ENCODE peak calls at places on chromosomes 5 and 9, in nine cellular contexts. One of them, this sample, is unnamed.

GRCh38 chr5:6365142-6365976 is 13.0 kb downstream of the MED10 start:
- DNase-seq in stimulated activated CD8-positive, alpha-beta memory T cell treated with anti-CD3 and anti-CD28 coated beads, Interleukin-4, amount 100 ng/mL, for 24 hours: no peak
- DNase-seq in substantia nigra: no peak
- DNase-seq in ACHN: no peak
- DNase-seq in GM12892: no peak
- DNase-seq in COR-L47: no peak
- DNase-seq in nucleus accumbens: no peak
- DNase-seq in T-helper 1 cell: no peak
- DNase-seq in heart right ventricle: no peak
- DNase-seq in this sample: no peak

GRCh38 chr5:83475540-83476469 is 4.3 kb downstream of the VCAN start:
- DNase-seq in stimulated activated CD8-positive, alpha-beta memory T cell treated with anti-CD3 and anti-CD28 coated beads, Interleukin-4, amount 100 ng/mL, for 24 hours: no peak
- DNase-seq in substantia nigra: no peak
- DNase-seq in ACHN: peak; percentile 78
- DNase-seq in GM12892: no peak
- DNase-seq in COR-L47: no peak
- DNase-seq in nucleus accumbens: no peak
- DNase-seq in T-helper 1 cell: no peak
- DNase-seq in heart right ventricle: no peak
- DNase-seq in this sample: no peak

GRCh38 chr5:1214163-1214935 is 10.8 kb upstream of the SLC6A18 start:
- DNase-seq in stimulated activated CD8-positive, alpha-beta memory T cell treated with anti-CD3 and anti-CD28 coated beads, Interleukin-4, amount 100 ng/mL, for 24 hours: no peak
- DNase-seq in substantia nigra: no peak
- DNase-seq in ACHN: no peak
- DNase-seq in GM12892: no peak
- DNase-seq in COR-L47: no peak
- DNase-seq in nucleus accumbens: no peak
- DNase-seq in T-helper 1 cell: no peak
- DNase-seq in heart right ventricle: peak; percentile 2
- DNase-seq in this sample: no peak

GRCh38 chr5:134877159-134877558 is 3.0 kb downstream of the TXNDC15 start:
- DNase-seq in stimulated activated CD8-positive, alpha-beta memory T cell treated with anti-CD3 and anti-CD28 coated beads, Interleukin-4, amount 100 ng/mL, for 24 hours: no peak
- DNase-seq in substantia nigra: no peak
- DNase-seq in ACHN: no peak
- DNase-seq in GM12892: peak; percentile 42
- DNase-seq in COR-L47: no peak
- DNase-seq in nucleus accumbens: no peak
- DNase-seq in T-helper 1 cell: no peak
- DNase-seq in heart right ventricle: no peak
- DNase-seq in this sample: no peak

GRCh38 chr5:15600035-15600434 is 100.1 kb downstream of the FBXL7 start:
- DNase-seq in stimulated activated CD8-positive, alpha-beta memory T cell treated with anti-CD3 and anti-CD28 coated beads, Interleukin-4, amount 100 ng/mL, for 24 hours: no peak
- DNase-seq in substantia nigra: no peak
- DNase-seq in ACHN: no peak
- DNase-seq in GM12892: no peak
- DNase-seq in COR-L47: no peak
- DNase-seq in nucleus accumbens: no peak
- DNase-seq in T-helper 1 cell: no peak
- DNase-seq in heart right ventricle: no peak
- DNase-seq in this sample: no peak

GRCh38 chr5:142874537-142874936 is 104.4 kb downstream of the ARHGAP26 start:
- DNase-seq in stimulated activated CD8-positive, alpha-beta memory T cell treated with anti-CD3 and anti-CD28 coated beads, Interleukin-4, amount 100 ng/mL, for 24 hours: no peak
- DNase-seq in substantia nigra: no peak
- DNase-seq in ACHN: peak; percentile 51
- DNase-seq in GM12892: no peak
- DNase-seq in COR-L47: no peak
- DNase-seq in nucleus accumbens: no peak
- DNase-seq in T-helper 1 cell: no peak
- DNase-seq in heart right ventricle: peak; percentile 85
- DNase-seq in this sample: no peak

GRCh38 chr9:77585335-77585786 is 62.8 kb downstream of the GNA14 start:
- DNase-seq in stimulated activated CD8-positive, alpha-beta memory T cell treated with anti-CD3 and anti-CD28 coated beads, Interleukin-4, amount 100 ng/mL, for 24 hours: no peak
- DNase-seq in substantia nigra: no peak
- DNase-seq in ACHN: no peak
- DNase-seq in GM12892: no peak
- DNase-seq in COR-L47: no peak
- DNase-seq in nucleus accumbens: no peak
- DNase-seq in T-helper 1 cell: no peak
- DNase-seq in heart right ventricle: no peak
- DNase-seq in this sample: no peak

GRCh38 chr9:112198646-112199045 is 23.5 kb upstream of the SUSD1 start:
- DNase-seq in stimulated activated CD8-positive, alpha-beta memory T cell treated with anti-CD3 and anti-CD28 coated beads, Interleukin-4, amount 100 ng/mL, for 24 hours: no peak
- DNase-seq in substantia nigra: no peak
- DNase-seq in ACHN: no peak
- DNase-seq in GM12892: no peak
- DNase-seq in COR-L47: no peak
- DNase-seq in nucleus accumbens: no peak
- DNase-seq in T-helper 1 cell: no peak
- DNase-seq in heart right ventricle: no peak
- DNase-seq in this sample: no peak

GRCh38 chr5:169609716-169610115 is 26.1 kb downstream of the SPDL1 start:
- DNase-seq in stimulated activated CD8-positive, alpha-beta memory T cell treated with anti-CD3 and anti-CD28 coated beads, Interleukin-4, amount 100 ng/mL, for 24 hours: no peak
- DNase-seq in substantia nigra: no peak
- DNase-seq in ACHN: no peak
- DNase-seq in GM12892: no peak
- DNase-seq in COR-L47: no peak
- DNase-seq in nucleus accumbens: no peak
- DNase-seq in T-helper 1 cell: no peak
- DNase-seq in heart right ventricle: no peak
- DNase-seq in this sample: no peak

GRCh38 chr5:173968154-173968553 is 20.8 kb upstream of the C5orf47 start:
- DNase-seq in stimulated activated CD8-positive, alpha-beta memory T cell treated with anti-CD3 and anti-CD28 coated beads, Interleukin-4, amount 100 ng/mL, for 24 hours: no peak
- DNase-seq in substantia nigra: no peak
- DNase-seq in ACHN: no peak
- DNase-seq in GM12892: no peak
- DNase-seq in COR-L47: no peak
- DNase-seq in nucleus accumbens: no peak
- DNase-seq in T-helper 1 cell: no peak
- DNase-seq in heart right ventricle: no peak
- DNase-seq in this sample: no peak

GRCh38 chr5:17314907-17315471 is 97.6 kb downstream of the BASP1 start:
- DNase-seq in stimulated activated CD8-positive, alpha-beta memory T cell treated with anti-CD3 and anti-CD28 coated beads, Interleukin-4, amount 100 ng/mL, for 24 hours: no peak
- DNase-seq in substantia nigra: no peak
- DNase-seq in ACHN: no peak
- DNase-seq in GM12892: no peak
- DNase-seq in COR-L47: peak; percentile 12
- DNase-seq in nucleus accumbens: no peak
- DNase-seq in T-helper 1 cell: no peak
- DNase-seq in heart right ventricle: no peak
- DNase-seq in this sample: no peak

GRCh38 chr5:150490296-150490669 is 17.6 kb upstream of the NDST1 start:
- DNase-seq in stimulated activated CD8-positive, alpha-beta memory T cell treated with anti-CD3 and anti-CD28 coated beads, Interleukin-4, amount 100 ng/mL, for 24 hours: no peak
- DNase-seq in substantia nigra: no peak
- DNase-seq in ACHN: no peak
- DNase-seq in GM12892: no peak
- DNase-seq in COR-L47: no peak
- DNase-seq in nucleus accumbens: no peak
- DNase-seq in T-helper 1 cell: no peak
- DNase-seq in heart right ventricle: no peak
- DNase-seq in this sample: no peak

GRCh38 chr9:109640232-109641078 is 139.5 kb upstream of the PALM2AKAP2 start:
- DNase-seq in stimulated activated CD8-positive, alpha-beta memory T cell treated with anti-CD3 and anti-CD28 coated beads, Interleukin-4, amount 100 ng/mL, for 24 hours: no peak
- DNase-seq in substantia nigra: peak; percentile 77
- DNase-seq in ACHN: peak; percentile 77
- DNase-seq in GM12892: no peak
- DNase-seq in COR-L47: peak; percentile 82
- DNase-seq in nucleus accumbens: peak; percentile 65
- DNase-seq in T-helper 1 cell: no peak
- DNase-seq in heart right ventricle: peak; percentile 61
- DNase-seq in this sample: no peak

GRCh38 chr9:38682713-38683112 is 37.2 kb downstream of the FAM240B start:
- DNase-seq in stimulated activated CD8-positive, alpha-beta memory T cell treated with anti-CD3 and anti-CD28 coated beads, Interleukin-4, amount 100 ng/mL, for 24 hours: no peak
- DNase-seq in substantia nigra: no peak
- DNase-seq in ACHN: peak; percentile 71
- DNase-seq in GM12892: no peak
- DNase-seq in COR-L47: peak; percentile 61
- DNase-seq in nucleus accumbens: no peak
- DNase-seq in T-helper 1 cell: no peak
- DNase-seq in heart right ventricle: no peak
- DNase-seq in this sample: no peak

GRCh38 chr5:138338411-138339085 is 482 bp downstream of the FAM53C start:
- DNase-seq in stimulated activated CD8-positive, alpha-beta memory T cell treated with anti-CD3 and anti-CD28 coated beads, Interleukin-4, amount 100 ng/mL, for 24 hours: no peak
- DNase-seq in substantia nigra: no peak
- DNase-seq in ACHN: no peak
- DNase-seq in GM12892: no peak
- DNase-seq in COR-L47: no peak
- DNase-seq in nucleus accumbens: no peak
- DNase-seq in T-helper 1 cell: no peak
- DNase-seq in heart right ventricle: no peak
- DNase-seq in this sample: no peak

GRCh38 chr9:79662553-79662956 is 90.8 kb downstream of the TLE4 start:
- DNase-seq in stimulated activated CD8-positive, alpha-beta memory T cell treated with anti-CD3 and anti-CD28 coated beads, Interleukin-4, amount 100 ng/mL, for 24 hours: no peak
- DNase-seq in substantia nigra: no peak
- DNase-seq in ACHN: no peak
- DNase-seq in GM12892: no peak
- DNase-seq in COR-L47: no peak
- DNase-seq in nucleus accumbens: no peak
- DNase-seq in T-helper 1 cell: no peak
- DNase-seq in heart right ventricle: no peak
- DNase-seq in this sample: no peak

GRCh38 chr5:78497573-78498533 is 137.4 kb downstream of the SCAMP1 start:
- DNase-seq in stimulated activated CD8-positive, alpha-beta memory T cell treated with anti-CD3 and anti-CD28 coated beads, Interleukin-4, amount 100 ng/mL, for 24 hours: no peak
- DNase-seq in substantia nigra: no peak
- DNase-seq in ACHN: no peak
- DNase-seq in GM12892: no peak
- DNase-seq in COR-L47: no peak
- DNase-seq in nucleus accumbens: no peak
- DNase-seq in T-helper 1 cell: no peak
- DNase-seq in heart right ventricle: no peak
- DNase-seq in this sample: no peak

GRCh38 chr5:141826674-141827073 is 51.5 kb downstream of the PCDH1 start:
- DNase-seq in stimulated activated CD8-positive, alpha-beta memory T cell treated with anti-CD3 and anti-CD28 coated beads, Interleukin-4, amount 100 ng/mL, for 24 hours: no peak
- DNase-seq in substantia nigra: no peak
- DNase-seq in ACHN: no peak
- DNase-seq in GM12892: no peak
- DNase-seq in COR-L47: no peak
- DNase-seq in nucleus accumbens: no peak
- DNase-seq in T-helper 1 cell: no peak
- DNase-seq in heart right ventricle: peak; percentile 40
- DNase-seq in this sample: no peak

GRCh38 chr5:110956913-110957813 is 114.3 kb upstream of the TSLP start:
- DNase-seq in stimulated activated CD8-positive, alpha-beta memory T cell treated with anti-CD3 and anti-CD28 coated beads, Interleukin-4, amount 100 ng/mL, for 24 hours: no peak
- DNase-seq in substantia nigra: no peak
- DNase-seq in ACHN: no peak
- DNase-seq in GM12892: no peak
- DNase-seq in COR-L47: no peak
- DNase-seq in nucleus accumbens: no peak
- DNase-seq in T-helper 1 cell: no peak
- DNase-seq in heart right ventricle: no peak
- DNase-seq in this sample: no peak

GRCh38 chr9:131214931-131215330 is 61.4 kb downstream of the FAM78A start:
- DNase-seq in stimulated activated CD8-positive, alpha-beta memory T cell treated with anti-CD3 and anti-CD28 coated beads, Interleukin-4, amount 100 ng/mL, for 24 hours: no peak
- DNase-seq in substantia nigra: no peak
- DNase-seq in ACHN: no peak
- DNase-seq in GM12892: no peak
- DNase-seq in COR-L47: no peak
- DNase-seq in nucleus accumbens: no peak
- DNase-seq in T-helper 1 cell: no peak
- DNase-seq in heart right ventricle: no peak
- DNase-seq in this sample: no peak

GRCh38 chr9:119959846-119960545 is 590.8 kb upstream of the BRINP1 start:
- DNase-seq in stimulated activated CD8-positive, alpha-beta memory T cell treated with anti-CD3 and anti-CD28 coated beads, Interleukin-4, amount 100 ng/mL, for 24 hours: no peak
- DNase-seq in substantia nigra: no peak
- DNase-seq in ACHN: no peak
- DNase-seq in GM12892: no peak
- DNase-seq in COR-L47: no peak
- DNase-seq in nucleus accumbens: no peak
- DNase-seq in T-helper 1 cell: no peak
- DNase-seq in heart right ventricle: no peak
- DNase-seq in this sample: no peak

GRCh38 chr9:135877776-135878527 is 29.4 kb downstream of the CAMSAP1 start:
- DNase-seq in stimulated activated CD8-positive, alpha-beta memory T cell treated with anti-CD3 and anti-CD28 coated beads, Interleukin-4, amount 100 ng/mL, for 24 hours: no peak
- DNase-seq in substantia nigra: no peak
- DNase-seq in ACHN: no peak
- DNase-seq in GM12892: no peak
- DNase-seq in COR-L47: no peak
- DNase-seq in nucleus accumbens: no peak
- DNase-seq in T-helper 1 cell: no peak
- DNase-seq in heart right ventricle: no peak
- DNase-seq in this sample: no peak